ENCODE peak calls at places on chromosome 17, in four cellular contexts. One of them, this sample, is unnamed.

GRCh38 chr17:28031174-28031573 is 11.3 kb upstream of the NLK start:
- DNase-seq in IMR-90: no peak
- DNase-seq in H9: no peak
- DNase-seq in mesenchymal stem cell: no peak
- DNase-seq in this sample: no peak

GRCh38 chr17:63399316-63399715 is 46.8 kb downstream of the CYB561 start:
- DNase-seq in IMR-90: peak
- DNase-seq in H9: no peak
- DNase-seq in mesenchymal stem cell: peak
- DNase-seq in this sample: no peak

GRCh38 chr17:4610656-4611055 is 26.3 kb downstream of the SMTNL2 start:
- DNase-seq in IMR-90: no peak
- DNase-seq in H9: no peak
- DNase-seq in mesenchymal stem cell: no peak
- DNase-seq in this sample: no peak

GRCh38 chr17:80969030-80969673 is 22.5 kb upstream of the CHMP6 start:
- DNase-seq in IMR-90: no peak
- DNase-seq in H9: no peak
- DNase-seq in mesenchymal stem cell: no peak
- DNase-seq in this sample: no peak

GRCh38 chr17:78075545-78075944 is 53.0 kb downstream of the TMC6 start:
- DNase-seq in IMR-90: no peak
- DNase-seq in H9: no peak
- DNase-seq in mesenchymal stem cell: no peak
- DNase-seq in this sample: no peak

GRCh38 chr17:8072339-8072726 is 15.2 kb downstream of the ALOX12B start:
- DNase-seq in IMR-90: no peak
- DNase-seq in H9: no peak
- DNase-seq in mesenchymal stem cell: no peak
- DNase-seq in this sample: no peak

GRCh38 chr17:7704601-7705268 is at the start of gene EFNB3:
- DNase-seq in IMR-90: no peak
- DNase-seq in H9: peak
- DNase-seq in mesenchymal stem cell: peak
- DNase-seq in this sample: peak

GRCh38 chr17:34527908-34528470 is 51.4 kb upstream of the TMEM132E start:
- DNase-seq in IMR-90: no peak
- DNase-seq in H9: peak
- DNase-seq in mesenchymal stem cell: no peak
- DNase-seq in this sample: peak

GRCh38 chr17:63431939-63432804 is 13.9 kb downstream of the CYB561 start:
- DNase-seq in IMR-90: peak
- DNase-seq in H9: no peak
- DNase-seq in mesenchymal stem cell: peak
- DNase-seq in this sample: peak

GRCh38 chr17:51461578-51462004 is 201.2 kb downstream of the UTP18 start:
- DNase-seq in IMR-90: peak
- DNase-seq in H9: peak
- DNase-seq in mesenchymal stem cell: peak
- DNase-seq in this sample: peak

GRCh38 chr17:69414408-69415274 is at the start of gene MAP2K6:
- DNase-seq in IMR-90: peak
- DNase-seq in H9: peak
- DNase-seq in mesenchymal stem cell: peak
- DNase-seq in this sample: peak

GRCh38 chr17:42608692-42609181 is 437 bp downstream of the RETREG3 start:
- DNase-seq in IMR-90: no peak
- DNase-seq in H9: no peak
- DNase-seq in mesenchymal stem cell: no peak
- DNase-seq in this sample: no peak

GRCh38 chr17:30921544-30922196 is at the start of gene ADAP2:
- DNase-seq in IMR-90: no peak
- DNase-seq in H9: peak
- DNase-seq in mesenchymal stem cell: peak
- DNase-seq in this sample: peak

GRCh38 chr17:5580974-5581373 is 3.3 kb downstream of the NLRP1 start:
- DNase-seq in IMR-90: no peak
- DNase-seq in H9: no peak
- DNase-seq in mesenchymal stem cell: no peak
- DNase-seq in this sample: no peak

GRCh38 chr17:29111816-29112499 is 68.2 kb downstream of the MYO18A start:
- DNase-seq in IMR-90: peak
- DNase-seq in H9: peak
- DNase-seq in mesenchymal stem cell: peak
- DNase-seq in this sample: peak

GRCh38 chr17:66858182-66859083 is 23.5 kb downstream of the CACNG5 start:
- DNase-seq in IMR-90: no peak
- DNase-seq in H9: no peak
- DNase-seq in mesenchymal stem cell: no peak
- DNase-seq in this sample: peak

GRCh38 chr17:82753516-82753915 is 1.7 kb downstream of the TBCD start:
- DNase-seq in IMR-90: no peak
- DNase-seq in H9: no peak
- DNase-seq in mesenchymal stem cell: no peak
- DNase-seq in this sample: no peak

GRCh38 chr17:41518789-41519449 is at the start of gene KRT15:
- DNase-seq in IMR-90: peak
- DNase-seq in H9: no peak
- DNase-seq in mesenchymal stem cell: no peak
- DNase-seq in this sample: no peak

GRCh38 chr17:71430281-71430680 is 690.5 kb upstream of the SOX9 start:
- DNase-seq in IMR-90: no peak
- DNase-seq in H9: no peak
- DNase-seq in mesenchymal stem cell: no peak
- DNase-seq in this sample: no peak

GRCh38 chr17:62955841-62956352 is 10.1 kb upstream of the TANC2 start:
- DNase-seq in IMR-90: no peak
- DNase-seq in H9: no peak
- DNase-seq in mesenchymal stem cell: no peak
- DNase-seq in this sample: no peak

GRCh38 chr17:44385287-44386181 is 3.9 kb downstream of the ITGA2B start:
- DNase-seq in IMR-90: peak
- DNase-seq in H9: peak
- DNase-seq in mesenchymal stem cell: peak
- DNase-seq in this sample: peak

GRCh38 chr17:71098071-71098470 is 928.7 kb downstream of the KCNJ2 start:
- DNase-seq in IMR-90: no peak
- DNase-seq in H9: no peak
- DNase-seq in mesenchymal stem cell: no peak
- DNase-seq in this sample: no peak

GRCh38 chr17:59435238-59435637 is 103.8 kb downstream of the YPEL2 start:
- DNase-seq in IMR-90: peak
- DNase-seq in H9: no peak
- DNase-seq in mesenchymal stem cell: peak
- DNase-seq in this sample: no peak

GRCh38 chr17:15287533-15288267 is 22.6 kb upstream of the PMP22 start:
- DNase-seq in IMR-90: peak
- DNase-seq in H9: no peak
- DNase-seq in mesenchymal stem cell: peak
- DNase-seq in this sample: no peak

GRCh38 chr17:77449908-77450741 is 309.4 kb downstream of the SEC14L1 start:
- DNase-seq in IMR-90: peak
- DNase-seq in H9: peak
- DNase-seq in mesenchymal stem cell: peak
- DNase-seq in this sample: peak

GRCh38 chr17:21090889-21091618 is 35.7 kb upstream of the DHRS7B start:
- DNase-seq in IMR-90: peak
- DNase-seq in H9: no peak
- DNase-seq in mesenchymal stem cell: peak
- DNase-seq in this sample: peak

GRCh38 chr17:20266806-20267458 is 200.4 kb downstream of the LGALS9B start:
- DNase-seq in IMR-90: peak
- DNase-seq in H9: no peak
- DNase-seq in mesenchymal stem cell: no peak
- DNase-seq in this sample: no peak

GRCh38 chr17:29563816-29564215 is 3.0 kb downstream of the ABHD15 start:
- DNase-seq in IMR-90: no peak
- DNase-seq in H9: no peak
- DNase-seq in mesenchymal stem cell: no peak
- DNase-seq in this sample: no peak

GRCh38 chr17:67582632-67583230 is 135.0 kb upstream of the NOL11 start:
- DNase-seq in IMR-90: peak
- DNase-seq in H9: no peak
- DNase-seq in mesenchymal stem cell: peak
- DNase-seq in this sample: no peak

GRCh38 chr17:76710863-76711611 is at the start of gene MXRA7:
- DNase-seq in IMR-90: peak
- DNase-seq in H9: peak
- DNase-seq in mesenchymal stem cell: peak
- DNase-seq in this sample: peak

GRCh38 chr17:8073627-8074485 is 13.7 kb downstream of the ALOX12B start:
- DNase-seq in IMR-90: peak
- DNase-seq in H9: peak
- DNase-seq in mesenchymal stem cell: peak
- DNase-seq in this sample: peak

GRCh38 chr17:7046127-7046724 is 2.3 kb upstream of the SLC16A11 start:
- DNase-seq in IMR-90: no peak
- DNase-seq in H9: peak
- DNase-seq in mesenchymal stem cell: peak
- DNase-seq in this sample: peak

GRCh38 chr17:70563301-70563820 is 394.0 kb downstream of the KCNJ2 start:
- DNase-seq in IMR-90: peak
- DNase-seq in H9: no peak
- DNase-seq in mesenchymal stem cell: peak
- DNase-seq in this sample: no peak

GRCh38 chr17:51165680-51166197 is 472 bp upstream of the NME2 start:
- DNase-seq in IMR-90: peak
- DNase-seq in H9: peak
- DNase-seq in mesenchymal stem cell: no peak
- DNase-seq in this sample: no peak

GRCh38 chr17:80137131-80137530 is 9.8 kb downstream of the EIF4A3 start:
- DNase-seq in IMR-90: no peak
- DNase-seq in H9: peak
- DNase-seq in mesenchymal stem cell: no peak
- DNase-seq in this sample: no peak

GRCh38 chr17:81870155-81870977 is 771 bp downstream of the ARHGDIA start:
- DNase-seq in IMR-90: peak
- DNase-seq in H9: peak
- DNase-seq in mesenchymal stem cell: peak
- DNase-seq in this sample: peak

DNA sequence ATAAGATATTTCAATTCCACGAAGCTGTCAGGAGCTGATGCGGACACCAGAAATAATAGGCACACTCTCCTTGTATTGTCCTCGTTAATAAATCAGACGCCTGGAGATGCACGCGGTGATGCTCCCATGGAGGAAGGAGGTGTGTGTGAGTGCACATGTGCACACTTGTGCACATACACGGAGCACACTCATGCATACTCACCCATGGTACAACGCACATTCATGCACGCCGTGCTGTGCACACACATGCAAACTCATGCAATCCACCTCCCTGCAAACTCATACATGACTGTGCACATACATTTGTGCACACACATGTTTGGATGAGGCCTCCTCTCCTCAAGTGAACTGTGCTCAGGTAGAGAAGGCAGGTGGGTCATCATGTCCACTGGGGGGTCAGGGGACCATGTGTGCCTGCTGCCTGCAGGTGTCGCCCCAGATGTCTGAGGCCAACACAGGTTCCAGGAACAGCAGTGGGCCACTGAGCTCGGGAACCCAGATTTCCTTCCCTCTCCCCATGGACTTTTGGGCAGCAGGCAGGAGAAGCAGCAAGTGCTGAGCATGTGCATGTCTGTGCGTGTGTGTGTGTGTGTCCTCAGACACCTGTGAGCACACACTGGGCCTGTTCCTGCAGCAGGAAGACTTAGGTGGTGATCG is 165.3 kb downstream of the SDK2 start:
- DNase-seq in IMR-90: no peak
- DNase-seq in H9: peak
- DNase-seq in mesenchymal stem cell: no peak
- DNase-seq in this sample: peak
- H2BK15ac ChIP-seq in IMR-90: no peak
- H2BK15ac ChIP-seq in H9: no peak
- H2BK15ac ChIP-seq in mesenchymal stem cell: no peak
- H2BK15ac ChIP-seq in this sample: no peak

DNA sequence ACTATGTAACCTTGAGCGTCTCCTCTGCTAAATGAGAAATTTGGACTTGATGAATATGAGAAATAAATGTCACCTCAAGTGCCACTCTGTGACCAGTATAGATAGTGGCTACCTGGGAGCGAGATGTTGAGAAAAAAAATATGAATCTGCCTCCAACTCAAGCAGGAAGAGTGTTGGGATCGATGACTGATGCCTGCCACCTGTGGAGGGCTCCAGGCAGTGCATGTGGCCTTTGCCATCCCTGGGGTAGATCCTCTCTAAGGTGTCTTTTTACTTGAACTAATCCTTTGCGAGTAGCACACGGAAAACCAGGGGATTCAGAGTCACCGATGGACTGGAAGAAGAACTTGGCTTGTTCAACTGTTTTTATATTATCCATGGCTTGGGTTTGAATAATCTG is 9.4 kb downstream of the CCDC182 start:
- DNase-seq in IMR-90: no peak
- DNase-seq in H9: peak
- DNase-seq in mesenchymal stem cell: no peak
- DNase-seq in this sample: peak
- H3K9ac ChIP-seq in IMR-90: no peak
- H3K9ac ChIP-seq in H9: no peak
- H3K9ac ChIP-seq in mesenchymal stem cell: no peak
- H3K9ac ChIP-seq in this sample: no peak

GRCh38 chr17:17347234-17347955 is 44.2 kb downstream of the NT5M start:
- DNase-seq in IMR-90: no peak
- DNase-seq in H9: peak
- DNase-seq in mesenchymal stem cell: no peak
- DNase-seq in this sample: no peak
- H2BK15ac ChIP-seq in IMR-90: no peak
- H2BK15ac ChIP-seq in H9: no peak
- H2BK15ac ChIP-seq in mesenchymal stem cell: no peak
- H2BK15ac ChIP-seq in this sample: no peak

GRCh38 chr17:1511290-1511689 is 5.1 kb downstream of the INPP5K start:
- DNase-seq in IMR-90: no peak
- DNase-seq in H9: no peak
- DNase-seq in mesenchymal stem cell: no peak
- DNase-seq in this sample: no peak
- H3K9ac ChIP-seq in IMR-90: no peak
- H3K9ac ChIP-seq in H9: no peak
- H3K9ac ChIP-seq in mesenchymal stem cell: peak
- H3K9ac ChIP-seq in this sample: no peak

This sample was measured in mesendoderm.